ENCODE peak calls at places on chromosomes 12 and 14, in six cellular contexts. T is GM12878, J is K562, N is HCT116, M is H1, F is HepG2. P is an unnamed sample.

GRCh38 chr12:108611884-108612415 is 14.1 kb upstream of the TMEM119 start:
- DNase-seq in F (peak), M (peak), T (no peak), N (peak), J (peak), P (no peak)

GRCh38 chr14:85620937-85621336 is 91.0 kb downstream of the FLRT2 start:
- DNase-seq in T (no peak), M (no peak), J (no peak), F (no peak), N (no peak), P (no peak)

GRCh38 chr12:49538740-49539403 is at the start of gene KCNH3:
- DNase-seq in J (peak), N (peak), F (no peak), M (peak), T (no peak), P (peak)

GRCh38 chr12:19498099-19498498 is 58.8 kb downstream of the AEBP2 start:
- DNase-seq in F (no peak), N (no peak), J (no peak), T (no peak), M (no peak), P (no peak)

GRCh38 chr12:57583008-57583831 is 7.8 kb upstream of the PIP4K2C start:
- DNase-seq in M (peak), N (peak), J (peak), T (peak), F (peak), P (peak)

GRCh38 chr12:2417761-2418160 is 365.0 kb downstream of the CACNA1C start:
- DNase-seq in J (no peak), T (no peak), M (no peak), N (no peak), F (no peak), P (no peak)

GRCh38 chr12:27624586-27624985 is 71.7 kb upstream of the REP15 start:
- DNase-seq in F (no peak), T (no peak), M (no peak), J (no peak), N (no peak), P (no peak)

GRCh38 chr14:105491366-105492006 is 440 bp downstream of the TEDC1 start:
- DNase-seq in J (peak), M (peak), N (peak), T (peak), F (peak), P (peak)

GRCh38 chr12:87988534-87988933 is 40.7 kb downstream of the C12orf50 start:
- DNase-seq in F (no peak), J (no peak), N (no peak), M (no peak), T (no peak), P (no peak)

GRCh38 chr14:89401241-89401640 is 15.8 kb downstream of the FOXN3 start:
- DNase-seq in J (no peak), N (no peak), T (no peak), M (no peak), F (no peak), P (no peak)

GRCh38 chr12:24066865-24067264 is 117.4 kb upstream of the SOX5 start:
- DNase-seq in T (no peak), M (no peak), N (no peak), J (no peak), F (no peak), P (no peak)

GRCh38 chr12:56474389-56474788 is 6.0 kb downstream of the SPRYD4 start:
- DNase-seq in J (no peak), M (no peak), F (no peak), T (no peak), N (no peak), P (no peak)

GRCh38 chr14:32205984-32206383 is 2.9 kb upstream of the RNU6-8 start:
- DNase-seq in N (no peak), M (no peak), F (no peak), T (peak), J (no peak), P (no peak)

GRCh38 chr12:69331846-69332684 is 16.1 kb upstream of the LYZ start:
- DNase-seq in J (no peak), N (no peak), F (no peak), T (no peak), M (no peak), P (no peak)

GRCh38 chr12:109951751-109952150 is 44.4 kb downstream of the GIT2 start:
- DNase-seq in M (no peak), F (no peak), T (no peak), J (no peak), N (peak), P (no peak)

GRCh38 chr12:74328623-74329022 is 209.0 kb upstream of the ATXN7L3B start:
- DNase-seq in T (no peak), J (no peak), N (no peak), M (no peak), F (no peak), P (peak)

GRCh38 chr12:84411031-84411430 is 501.6 kb downstream of the SLC6A15 start:
- DNase-seq in F (no peak), M (no peak), N (no peak), J (no peak), T (no peak), P (no peak)

GRCh38 chr12:130701402-130701744 is 14.7 kb downstream of the RIMBP2 start:
- DNase-seq in M (peak), N (no peak), T (no peak), F (no peak), J (no peak), P (no peak)

GRCh38 chr14:101253948-101254347 is 307.3 kb upstream of the DIO3 start:
- DNase-seq in N (no peak), J (no peak), M (no peak), F (no peak), T (no peak), P (no peak)

GRCh38 chr12:87814625-87815024 is 214.6 kb downstream of the C12orf50 start:
- DNase-seq in M (no peak), J (no peak), F (no peak), N (no peak), T (no peak), P (no peak)

GRCh38 chr14:77046706-77047105 is 18.2 kb upstream of the IRF2BPL start:
- DNase-seq in F (no peak), M (no peak), N (no peak), J (no peak), T (no peak), P (peak)

GRCh38 chr14:59148334-59148900 is 40.0 kb upstream of the DAAM1 start:
- DNase-seq in M (no peak), F (no peak), N (no peak), J (no peak), T (no peak), P (no peak)

GRCh38 chr12:67269632-67270578 is 747 bp downstream of the CAND1 start:
- DNase-seq in J (peak), N (no peak), F (peak), M (peak), T (no peak), P (peak)

GRCh38 chr14:105905456-105905855 is 379.1 kb downstream of the TMEM121 start:
- DNase-seq in N (no peak), T (no peak), J (peak), F (no peak), M (no peak), P (no peak)

GRCh38 chr14:53902307-53902706 is 54.3 kb downstream of the BMP4 start:
- DNase-seq in F (no peak), M (no peak), T (no peak), N (no peak), J (no peak), P (no peak)

GRCh38 chr12:8913702-8914032 is 642 bp upstream of the PHC1 start:
- DNase-seq in N (no peak), J (no peak), T (no peak), M (no peak), F (no peak), P (no peak)

GRCh38 chr14:38207830-38208815 is at the start of gene SSTR1:
- DNase-seq in N (no peak), J (no peak), M (peak), F (peak), T (no peak), P (no peak)

GRCh38 chr12:25017336-25017735 is 68.4 kb upstream of the BCAT1 start:
- DNase-seq in T (no peak), F (no peak), J (no peak), M (no peak), N (no peak), P (no peak)

GRCh38 chr12:91377456-91377855 is 194.8 kb upstream of the DCN start:
- DNase-seq in J (no peak), T (no peak), F (no peak), M (no peak), N (no peak), P (no peak)

GRCh38 chr12:12983420-12984035 is 16.5 kb downstream of the HEBP1 start:
- DNase-seq in J (peak), T (no peak), F (peak), N (peak), M (no peak), P (no peak)

GRCh38 chr12:94169495-94169894 is 21.1 kb downstream of the PLXNC1 start:
- DNase-seq in M (no peak), N (no peak), F (no peak), J (no peak), T (no peak), P (no peak)
- TF ChIP-seq JUND in M (peak), N (no peak), F (no peak), J (no peak), T (no peak), P (no peak)

DNA sequence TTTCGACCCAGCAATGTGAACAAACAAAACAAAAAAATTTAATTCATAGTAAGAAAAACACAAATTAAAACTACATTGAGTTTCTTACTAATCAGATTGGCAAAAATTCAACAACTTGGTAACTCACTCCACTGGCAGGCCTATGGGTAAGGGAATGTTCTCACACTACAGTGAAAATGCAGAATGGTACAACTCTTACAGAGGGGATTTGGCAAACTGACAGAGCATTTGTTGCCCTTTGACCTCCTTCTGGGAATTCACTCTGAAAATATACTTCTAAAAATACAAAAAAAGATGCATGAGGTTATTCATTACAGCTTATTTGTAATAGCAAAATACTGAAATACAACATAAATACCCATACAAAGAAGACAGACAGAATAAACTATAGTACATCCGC is 32.8 kb downstream of the ABCD2 start:
- DNase-seq in F (no peak), J (no peak), N (no peak), T (no peak), M (no peak), P (no peak)
- TF ChIP-seq JUND in F (no peak), J (no peak), N (no peak), T (no peak), M (no peak), P (no peak)

GRCh38 chr14:69901113-69901951 is 22.1 kb downstream of the SMOC1 start:
- DNase-seq in N (no peak), M (peak), T (no peak), F (no peak), J (no peak), P (no peak)
- TF ChIP-seq JUND in N (no peak), M (no peak), T (no peak), F (no peak), J (no peak), P (no peak)

GRCh38 chr12:119480551-119480950 is 113.0 kb upstream of the TMEM233 start:
- DNase-seq in N (no peak), F (no peak), J (no peak), T (no peak), M (no peak), P (no peak)

GRCh38 chr12:119475650-119476049 is 117.9 kb upstream of the TMEM233 start:
- DNase-seq in M (no peak), T (no peak), J (no peak), F (no peak), N (no peak), P (no peak)

GRCh38 chr12:119476951-119477350 is 116.6 kb upstream of the TMEM233 start:
- DNase-seq in M (no peak), N (no peak), J (no peak), F (no peak), T (no peak), P (no peak)

GRCh38 chr12:119479121-119479561 is 114.4 kb upstream of the TMEM233 start:
- DNase-seq in M (no peak), N (no peak), J (no peak), T (no peak), F (no peak), P (peak)
- TF ChIP-seq JUND in M (no peak), N (no peak), J (no peak), T (no peak), F (no peak), P (peak)

DNA sequence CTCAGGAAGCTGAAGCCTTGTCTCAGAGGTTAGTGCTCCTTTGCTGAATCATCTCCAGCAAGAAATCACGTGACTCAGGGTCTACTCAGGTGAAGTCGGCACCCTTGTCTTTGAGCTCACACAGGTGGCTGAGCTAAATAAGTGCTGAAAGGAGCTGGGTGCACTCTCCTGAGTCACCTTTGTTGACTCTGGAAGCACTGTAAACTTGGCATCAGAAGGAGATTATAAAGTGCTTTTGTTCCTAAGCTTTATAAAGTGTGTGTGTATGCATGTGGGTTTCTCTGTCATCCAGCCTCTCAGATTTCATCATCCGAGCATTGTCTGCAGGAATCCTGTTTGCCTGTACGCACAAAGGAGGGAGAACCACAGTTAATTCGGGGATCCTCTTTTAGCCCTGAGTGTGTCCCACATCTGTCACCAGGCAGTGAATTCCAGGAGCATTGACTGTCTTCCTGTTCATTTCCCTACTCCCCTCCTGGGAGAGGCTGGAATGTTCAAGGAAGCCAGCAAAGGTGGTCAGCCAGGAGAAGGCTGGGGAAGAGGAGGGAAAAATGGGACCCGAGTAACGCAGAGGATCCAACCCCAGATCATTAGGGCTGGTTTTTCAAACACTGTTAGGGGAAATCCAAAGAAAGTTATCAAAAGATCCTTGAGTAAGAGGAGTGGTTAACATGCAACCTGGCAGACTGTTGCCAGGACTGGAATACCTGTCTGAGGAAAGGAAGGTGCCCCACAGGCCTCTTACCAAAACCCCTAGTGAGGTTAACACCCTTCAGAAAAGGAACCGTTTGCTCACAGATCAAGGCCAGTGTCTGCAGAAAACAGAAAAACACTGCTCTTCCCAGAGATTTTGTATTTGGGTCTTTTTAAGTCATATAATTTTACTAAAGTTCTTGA is 157.5 kb upstream of the HIF1A start:
- DNase-seq in T (no peak), M (no peak), N (peak), F (peak), J (peak), P (peak)
- TF ChIP-seq JUND in T (no peak), M (no peak), N (peak), F (no peak), J (peak), P (no peak)

GRCh38 chr12:64009321-64010068 is 165.0 kb downstream of the SRGAP1 start:
- DNase-seq in N (no peak), T (peak), F (no peak), M (no peak), J (no peak), P (no peak)
- TF ChIP-seq JUND in N (no peak), T (no peak), F (no peak), M (no peak), J (no peak), P (no peak)

GRCh38 chr12:78559441-78559840 is 305.1 kb upstream of the SYT1 start:
- DNase-seq in M (no peak), N (no peak), F (no peak), T (no peak), J (no peak), P (no peak)
- TF ChIP-seq JUND in M (no peak), N (no peak), F (no peak), T (no peak), J (no peak), P (no peak)

DNA sequence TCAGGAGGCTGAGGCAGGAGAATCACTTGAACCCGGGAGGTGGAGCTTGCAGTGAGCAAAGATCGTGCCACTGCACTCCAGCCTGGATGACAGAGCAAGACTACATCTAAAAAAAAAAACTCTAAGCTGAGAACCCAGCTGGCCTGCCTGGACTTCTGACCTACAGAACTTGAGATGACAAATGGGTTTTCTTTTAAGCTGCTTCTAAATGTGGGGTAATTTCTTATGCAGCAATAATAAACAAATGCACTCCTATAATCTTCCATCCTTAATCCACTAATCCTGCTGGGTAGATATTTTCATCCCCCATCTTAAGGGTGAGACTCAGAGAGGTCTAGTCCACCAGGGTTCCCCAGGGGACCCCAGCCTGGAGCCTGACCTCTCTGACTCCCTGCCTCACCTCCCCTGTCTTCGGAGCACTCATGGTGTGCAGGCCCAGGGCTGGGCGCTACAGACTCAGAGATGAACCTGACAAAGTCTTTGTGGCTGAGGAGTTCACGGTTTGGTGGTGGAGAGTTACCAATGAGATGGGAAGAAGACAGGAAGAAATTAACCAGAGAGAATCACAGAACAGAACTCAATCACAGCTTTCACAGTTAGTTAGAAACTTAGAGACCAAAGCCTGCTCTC is 39.7 kb upstream of the BDKRB2 start:
- DNase-seq in M (no peak), T (no peak), N (no peak), J (no peak), F (no peak), P (no peak)
- TF ChIP-seq JUND in M (no peak), T (no peak), N (no peak), J (no peak), F (no peak), P (no peak)

P was measured in T47D.